ENCODE peak calls at places on chromosomes 2 and 18, in six cellular contexts. Y, I, V, K, Q and A are unnamed samples. For H3K27me3, the result is how much of the 10 kb centered on the place peaks cover.

GRCh38 chr2:201990069-201990468 is 43.6 kb upstream of the FZD7 start:
- DNase-seq in Y (no peak), I (no peak), V (no peak), K (no peak), Q (no peak), A (no peak)

GRCh38 chr18:74190086-74190485 is 41.8 kb downstream of the TIMM21 start:
- DNase-seq in Y (no peak), I (no peak), V (no peak), K (no peak), Q (no peak), A (no peak)

GRCh38 chr2:72180351-72180750 is 32.7 kb upstream of the CYP26B1 start:
- DNase-seq in Y (no peak), I (no peak), V (no peak), K (no peak), Q (no peak), A (no peak)

GRCh38 chr2:40169430-40169829 is 282.5 kb downstream of the SLC8A1 start:
- DNase-seq in Y (no peak), I (no peak), V (no peak), K (no peak), Q (no peak), A (no peak)

GRCh38 chr18:48161201-48161910 is 230.9 kb upstream of the SMAD2 start:
- DNase-seq in Y (peak), I (peak), V (peak), K (peak), Q (peak), A (peak)

GRCh38 chr2:190105554-190105953 is 43.0 kb upstream of the MSTN start:
- DNase-seq in Y (no peak), I (peak), V (no peak), K (no peak), Q (no peak), A (no peak)

GRCh38 chr2:84676295-84676694 is 160.0 kb downstream of the DNAH6 start:
- DNase-seq in Y (no peak), I (no peak), V (no peak), K (no peak), Q (no peak), A (no peak)

GRCh38 chr2:174833737-174834136 is 69.5 kb upstream of the CHRNA1 start:
- DNase-seq in Y (no peak), I (no peak), V (no peak), K (no peak), Q (no peak), A (no peak)

GRCh38 chr2:119005565-119005964 is 63.6 kb downstream of the MARCO start:
- DNase-seq in Y (no peak), I (peak), V (no peak), K (no peak), Q (no peak), A (no peak)

GRCh38 chr18:501406-501714 is 859 bp upstream of the COLEC12 start:
- DNase-seq in Y (no peak), I (no peak), V (no peak), K (no peak), Q (no peak), A (no peak)

GRCh38 chr2:208820289-208820688 is 413.7 kb downstream of the PTH2R start:
- DNase-seq in Y (no peak), I (no peak), V (no peak), K (no peak), Q (no peak), A (no peak)

GRCh38 chr18:7926526-7926925 is 359.4 kb downstream of the PTPRM start:
- DNase-seq in Y (no peak), I (no peak), V (peak), K (no peak), Q (no peak), A (no peak)

GRCh38 chr2:56613254-56613653 is 429.5 kb downstream of the CCDC85A start:
- DNase-seq in Y (no peak), I (no peak), V (no peak), K (no peak), Q (no peak), A (no peak)

GRCh38 chr2:32732912-32733472 is 105.1 kb downstream of the TTC27 start:
- DNase-seq in Y (no peak), I (no peak), V (no peak), K (no peak), Q (no peak), A (no peak)

GRCh38 chr2:36423619-36424120 is 68.1 kb downstream of the CRIM1 start:
- DNase-seq in Y (no peak), I (no peak), V (no peak), K (no peak), Q (no peak), A (no peak)

GRCh38 chr2:120620025-120620793 is 115.5 kb upstream of the GLI2 start:
- DNase-seq in Y (no peak), I (no peak), V (no peak), K (no peak), Q (no peak), A (no peak)

GRCh38 chr18:31891566-31891965 is 51.4 kb downstream of the TRAPPC8 start:
- DNase-seq in Y (no peak), I (no peak), V (no peak), K (no peak), Q (no peak), A (no peak)

GRCh38 chr2:133235959-133236358 is 332.3 kb downstream of the NCKAP5 start:
- DNase-seq in Y (no peak), I (no peak), V (no peak), K (no peak), Q (no peak), A (no peak)

GRCh38 chr2:133240505-133241230 is 327.6 kb downstream of the NCKAP5 start:
- DNase-seq in Y (no peak), I (no peak), V (no peak), K (no peak), Q (no peak), A (no peak)

GRCh38 chr2:133241231-133241575 is 327.1 kb downstream of the NCKAP5 start:
- DNase-seq in Y (no peak), I (no peak), V (no peak), K (no peak), Q (no peak), A (no peak)
- H3K4me3 ChIP-seq in Y (no peak), I (peak), V (no peak), K (peak), Q (no peak), A (no peak)

GRCh38 chr2:176174850-176175728 is 13.4 kb upstream of the HOXD1 start:
- DNase-seq in Y (no peak), I (no peak), V (no peak), K (no peak), Q (no peak), A (peak)
- TF ChIP-seq POLR2A in Y (no peak), I (no peak), V (no peak), K (no peak), Q (no peak), A (no peak)

GRCh38 chr18:80076379-80076778 is 32.7 kb upstream of the ADNP2 start:
- DNase-seq in Y (no peak), I (no peak), V (no peak), K (no peak), Q (no peak), A (no peak)
- H3K27me3 ChIP-seq in Y (under half), I (under half), V (under half), K (under half), Q (under half), A (under half)

GRCh38 chr2:145356046-145356445 is 836.1 kb upstream of the ZEB2 start:
- DNase-seq in Y (no peak), I (no peak), V (no peak), K (no peak), Q (no peak), A (no peak)
- H3K4me3 ChIP-seq in Y (no peak), I (no peak), V (no peak), K (no peak), Q (no peak), A (no peak)

GRCh38 chr18:11909597-11910026 is 1.5 kb upstream of the MPPE1 start:
- DNase-seq in Y (no peak), I (no peak), V (peak), K (peak), Q (no peak), A (no peak)

GRCh38 chr18:11909081-11909410 is 929 bp upstream of the MPPE1 start:
- DNase-seq in Y (no peak), I (no peak), V (no peak), K (peak), Q (no peak), A (no peak)

GRCh38 chr18:11906926-11907874 is 917 bp downstream of the MPPE1 start:
- DNase-seq in Y (no peak), I (no peak), V (no peak), K (no peak), Q (no peak), A (no peak)

GRCh38 chr18:11906181-11906580 is 1.9 kb downstream of the MPPE1 start:
- DNase-seq in Y (no peak), I (no peak), V (no peak), K (no peak), Q (no peak), A (no peak)

GRCh38 chr18:11908182-11909080 is at the start of gene MPPE1:
- DNase-seq in Y (peak), I (peak), V (peak), K (peak), Q (peak), A (peak)
- TF ChIP-seq POLR2A in Y (peak), I (peak), V (peak), K (peak), Q (no peak), A (peak)

GRCh38 chr2:219003979-219004378 is 10.8 kb upstream of the CRYBA2 start:
- DNase-seq in Y (no peak), I (no peak), V (no peak), K (no peak), Q (no peak), A (no peak)
- H3K27me3 ChIP-seq in Y (half or more), I (under half), V (under half), K (half or more), Q (half or more), A (under half)

DNA sequence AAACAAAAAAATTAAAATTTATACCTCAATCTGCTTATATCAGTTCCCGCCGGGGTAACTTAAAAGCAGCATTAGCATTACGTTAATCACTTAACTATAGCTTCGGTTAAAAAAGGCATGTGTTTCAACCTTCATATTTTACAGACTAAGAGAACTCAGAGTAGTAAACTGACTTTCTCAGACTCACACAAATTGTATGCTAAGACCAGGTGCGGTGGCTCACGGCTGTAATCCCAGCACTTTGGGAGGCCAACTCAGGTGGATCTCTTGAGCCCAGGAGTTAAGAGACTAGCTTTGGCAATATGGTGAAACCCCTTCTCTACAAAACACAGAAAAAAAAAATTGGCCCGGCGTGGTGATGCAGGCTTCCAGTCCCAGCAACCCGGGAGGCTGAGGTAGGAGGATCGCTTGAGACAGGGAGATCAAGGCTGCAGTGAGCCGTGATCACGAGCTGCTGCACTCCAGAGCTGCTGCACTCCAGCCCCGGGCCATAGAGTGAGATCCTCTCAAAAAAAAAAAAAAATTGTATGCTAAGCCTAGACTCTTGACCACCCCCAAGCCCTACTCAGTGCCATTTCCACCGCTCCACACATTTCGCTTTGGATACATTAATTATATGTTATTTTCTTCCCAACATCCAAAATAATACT is 2.4 kb downstream of the HNRNPLL start:
- DNase-seq in Y (no peak), I (no peak), V (peak), K (no peak), Q (no peak), A (no peak)
- H3K4me3 ChIP-seq in Y (no peak), I (peak), V (no peak), K (peak), Q (peak), A (peak)

GRCh38 chr2:196592912-196593881 is 46.3 kb upstream of the CCDC150 start:
- DNase-seq in Y (peak), I (no peak), V (peak), K (no peak), Q (peak), A (no peak)
- TF ChIP-seq POLR2A in Y (no peak), I (no peak), V (no peak), K (no peak), Q (no peak), A (no peak)

GRCh38 chr2:176763111-176763510 is 449.5 kb upstream of the HNRNPA3 start:
- DNase-seq in Y (no peak), I (no peak), V (no peak), K (no peak), Q (no peak), A (no peak)
- H3K27me3 ChIP-seq in Y (under half), I (under half), V (under half), K (under half), Q (under half), A (under half)